ENCODE peak calls at places on chromosomes 2 and 18, in ten cellular contexts. W, J, N, D, P, X, S, R, U and B are unnamed samples.

GRCh38 chr2:61045999-61046398 is 19.7 kb upstream of the SANBR start:
- DNase-seq in W (no peak), J (no peak), N (no peak), D (no peak), P (no peak), X (no peak), S (peak), R (no peak), U (no peak), B (no peak)

GRCh38 chr2:219434468-219434717 is 250 bp upstream of the SPEG start:
- DNase-seq in W (no peak), J (no peak), N (peak), D (no peak), P (no peak), X (no peak), S (no peak), R (no peak), U (no peak), B (no peak)

GRCh38 chr2:70397186-70397585 is 95.3 kb upstream of the FAM136A start:
- DNase-seq in W (no peak), J (no peak), N (no peak), D (no peak), P (no peak), X (no peak), S (no peak), R (no peak), U (no peak), B (no peak)

GRCh38 chr2:235644191-235644590 is 150.3 kb downstream of the AGAP1 start:
- DNase-seq in W (no peak), J (no peak), N (no peak), D (no peak), P (no peak), X (no peak), S (no peak), R (no peak), U (no peak), B (no peak)

GRCh38 chr18:24488824-24489493 is 28.5 kb downstream of the HRH4 start:
- DNase-seq in W (no peak), J (peak), N (no peak), D (peak), P (peak), X (peak), S (peak), R (no peak), U (peak), B (peak)

GRCh38 chr2:205052781-205053180 is 507.5 kb downstream of the PARD3B start:
- DNase-seq in W (no peak), J (no peak), N (no peak), D (no peak), P (no peak), X (no peak), S (no peak), R (no peak), U (no peak), B (no peak)

GRCh38 chr2:41042343-41042742 is 590.5 kb upstream of the SLC8A1 start:
- DNase-seq in W (no peak), J (no peak), N (no peak), D (no peak), P (no peak), X (no peak), S (no peak), R (no peak), U (no peak), B (no peak)

GRCh38 chr2:20317198-20317597 is 33.4 kb downstream of the PUM2 start:
- DNase-seq in W (no peak), J (no peak), N (no peak), D (no peak), P (no peak), X (no peak), S (no peak), R (no peak), U (no peak), B (no peak)

GRCh38 chr2:226461981-226462380 is 337.6 kb downstream of the IRS1 start:
- DNase-seq in W (no peak), J (no peak), N (no peak), D (no peak), P (no peak), X (no peak), S (no peak), R (no peak), U (no peak), B (no peak)

GRCh38 chr18:50745946-50746345 is 73.9 kb downstream of the MRO start:
- DNase-seq in W (no peak), J (no peak), N (no peak), D (no peak), P (no peak), X (no peak), S (no peak), R (no peak), U (no peak), B (no peak)

GRCh38 chr2:152823901-152824300 is 105.5 kb downstream of the ARL6IP6 start:
- DNase-seq in W (no peak), J (no peak), N (no peak), D (peak), P (no peak), X (no peak), S (no peak), R (no peak), U (no peak), B (no peak)

GRCh38 chr2:19540739-19541503 is 182.5 kb upstream of the OSR1 start:
- DNase-seq in W (no peak), J (no peak), N (no peak), D (peak), P (no peak), X (peak), S (peak), R (no peak), U (no peak), B (no peak)